ENCODE peak calls at places on chromosomes 16 and 17, in five cellular contexts. M is stimulated activated CD4-positive, alpha-beta T cell treated with anti-CD3 and anti-CD28 coated beads, Interleukin-1b, Interleukin-23, amount 100 ng/mL, for 24 hours; C is endothelial cell of umbilical vein; F is DMS 273 treated with DMSO at 0.1 percent for 48 hours; O is posterior cingulate gyrus. Y is an unnamed sample.

GRCh38 chr17:7729841-7730240 is 12.3 kb downstream of the DNAH2 start:
- DNase-seq in C (no peak), M (no peak), F (no peak), O (no peak), Y (no peak)

GRCh38 chr16:5060073-5060641 is 5.6 kb downstream of the C16orf89 start:
- DNase-seq in M (no peak), O (peak; percentile 35), F (no peak), C (no peak), Y (no peak)

GRCh38 chr17:33038740-33039139 is 47.1 kb downstream of the SPACA3 start:
- DNase-seq in M (no peak), C (peak; percentile 21), F (no peak), O (peak; percentile 95), Y (peak; percentile 45)

GRCh38 chr17:75909812-75910274 is 5.2 kb upstream of the MRPL38 start:
- DNase-seq in M (no peak), F (no peak), O (no peak), C (no peak), Y (no peak)

GRCh38 chr17:33200116-33200515 is 93.0 kb downstream of the ASIC2 start:
- DNase-seq in M (no peak), F (no peak), O (no peak), C (no peak), Y (no peak)

GRCh38 chr17:77810536-77810935 is 148.0 kb upstream of the TNRC6C start:
- DNase-seq in O (peak; percentile 37), C (peak; percentile 52), F (no peak), M (no peak), Y (peak; percentile 48)

GRCh38 chr16:86303787-86304685 is 206.3 kb upstream of the FOXF1 start:
- DNase-seq in C (no peak), O (no peak), M (no peak), F (no peak), Y (peak; percentile 17)

GRCh38 chr16:66271074-66272060 is 95.1 kb upstream of the CDH5 start:
- DNase-seq in F (no peak), C (no peak), M (no peak), O (no peak), Y (no peak)

GRCh38 chr16:52435573-52435972 is 111.4 kb downstream of the TOX3 start:
- DNase-seq in O (peak; percentile 57), M (no peak), C (no peak), F (peak; percentile 96), Y (no peak)

GRCh38 chr17:5745091-5745820 is 160.9 kb upstream of the NLRP1 start:
- DNase-seq in C (no peak), F (no peak), O (no peak), M (no peak), Y (no peak)

GRCh38 chr16:83953796-83954576 is 946 bp downstream of the OSGIN1 start:
- DNase-seq in F (peak; percentile 26), O (no peak), M (no peak), C (peak; percentile 46), Y (peak; percentile 67)

GRCh38 chr17:34760931-34761500 is 181.6 kb downstream of the TMEM132E start:
- DNase-seq in C (no peak), M (no peak), O (peak; percentile 14), F (no peak), Y (no peak)

GRCh38 chr17:57035971-57036481 is 49.0 kb upstream of the AKAP1 start:
- DNase-seq in O (no peak), C (no peak), M (no peak), F (peak; percentile 10), Y (no peak)

GRCh38 chr17:49024523-49024922 is 27.3 kb downstream of the IGF2BP1 start:
- DNase-seq in F (no peak), M (no peak), O (no peak), C (no peak), Y (no peak)

GRCh38 chr17:65711671-65712276 is 150.3 kb upstream of the AXIN2 start:
- DNase-seq in M (no peak), O (no peak), F (no peak), C (no peak), Y (no peak)

GRCh38 chr17:59848778-59849177 is 44.0 kb downstream of the TUBD1 start:
- DNase-seq in C (no peak), M (no peak), O (peak; percentile 86), F (no peak), Y (no peak)